ENCODE peak calls at places on chromosomes 16 and 17, in five cellular contexts. One of them, this sample, is unnamed. For H3K27me3, the result is how much of the 10 kb centered on the place peaks cover.

GRCh38 chr16:88888057-88888777 is 21.8 kb upstream of the PABPN1L start:
- DNase-seq in WERI-Rb-1: no peak
- DNase-seq in H9: no peak
- DNase-seq in pancreas: no peak
- DNase-seq in heart right ventricle: no peak
- DNase-seq in this sample: no peak

GRCh38 chr17:28154242-28154641 is 111.8 kb downstream of the NLK start:
- DNase-seq in WERI-Rb-1: no peak
- DNase-seq in H9: no peak
- DNase-seq in pancreas: no peak
- DNase-seq in heart right ventricle: no peak
- DNase-seq in this sample: no peak

GRCh38 chr16:9096416-9096952 is 5.0 kb downstream of the HAPSTR1 start:
- DNase-seq in WERI-Rb-1: no peak
- DNase-seq in H9: no peak
- DNase-seq in pancreas: no peak
- DNase-seq in heart right ventricle: no peak
- DNase-seq in this sample: no peak

GRCh38 chr16:23691483-23692189 is 12.9 kb downstream of the PLK1 start:
- DNase-seq in WERI-Rb-1: no peak
- DNase-seq in H9: no peak
- DNase-seq in pancreas: no peak
- DNase-seq in heart right ventricle: no peak
- DNase-seq in this sample: no peak

GRCh38 chr17:28725166-28725659 is 820 bp downstream of the TLCD1 start:
- DNase-seq in WERI-Rb-1: peak
- DNase-seq in H9: peak
- DNase-seq in pancreas: peak
- DNase-seq in heart right ventricle: no peak
- DNase-seq in this sample: no peak

GRCh38 chr17:21043296-21044232 is 753 bp upstream of the USP22 start:
- DNase-seq in WERI-Rb-1: peak
- DNase-seq in H9: peak
- DNase-seq in pancreas: peak
- DNase-seq in heart right ventricle: peak
- DNase-seq in this sample: peak

GRCh38 chr16:19808061-19808621 is 76.5 kb downstream of the GPRC5B start:
- DNase-seq in WERI-Rb-1: no peak
- DNase-seq in H9: no peak
- DNase-seq in pancreas: peak
- DNase-seq in heart right ventricle: no peak
- DNase-seq in this sample: no peak

GRCh38 chr16:79943738-79944137 is 343.2 kb upstream of the MAF start:
- DNase-seq in WERI-Rb-1: no peak
- DNase-seq in H9: no peak
- DNase-seq in pancreas: no peak
- DNase-seq in heart right ventricle: no peak
- DNase-seq in this sample: no peak

GRCh38 chr17:48746916-48747444 is 18.4 kb upstream of the HOXB13 start:
- DNase-seq in WERI-Rb-1: no peak
- DNase-seq in H9: peak
- DNase-seq in pancreas: no peak
- DNase-seq in heart right ventricle: no peak
- DNase-seq in this sample: no peak

GRCh38 chr17:1107777-1108559 is 71.8 kb downstream of the ABR start:
- DNase-seq in WERI-Rb-1: peak
- DNase-seq in H9: peak
- DNase-seq in pancreas: no peak
- DNase-seq in heart right ventricle: peak
- DNase-seq in this sample: no peak

GRCh38 chr17:83162035-83162745 is 82.8 kb downstream of the METRNL start:
- DNase-seq in WERI-Rb-1: no peak
- DNase-seq in H9: no peak
- DNase-seq in pancreas: peak
- DNase-seq in heart right ventricle: no peak
- DNase-seq in this sample: no peak

GRCh38 chr16:81905277-81905676 is 106.0 kb downstream of the SDR42E1 start:
- DNase-seq in WERI-Rb-1: peak
- DNase-seq in H9: peak
- DNase-seq in pancreas: no peak
- DNase-seq in heart right ventricle: no peak
- DNase-seq in this sample: no peak

DNA sequence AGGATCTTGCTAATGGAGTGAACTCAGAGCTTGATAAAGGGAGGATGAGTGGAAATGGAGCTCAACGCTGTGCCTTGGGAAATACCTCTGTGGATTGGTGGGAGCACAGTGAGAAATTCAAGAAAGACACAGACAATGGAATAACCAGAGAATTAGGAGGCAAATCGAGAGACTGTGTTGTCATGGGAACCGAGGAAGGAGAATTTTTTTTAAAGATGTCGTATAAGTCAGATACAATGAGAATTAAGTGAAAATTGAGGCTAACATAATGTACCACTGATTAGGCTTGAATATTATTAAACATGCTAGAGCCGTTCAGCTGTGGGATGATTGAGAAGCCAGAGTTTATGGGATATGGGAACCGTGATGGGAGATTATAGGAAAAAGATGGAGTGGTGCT is 134.2 kb downstream of the PRKCA start:
- DNase-seq in WERI-Rb-1: no peak
- DNase-seq in H9: no peak
- DNase-seq in pancreas: no peak
- DNase-seq in heart right ventricle: no peak
- DNase-seq in this sample: no peak
- H3K27me3 ChIP-seq in WERI-Rb-1: under half
- H3K27me3 ChIP-seq in H9: under half
- H3K27me3 ChIP-seq in pancreas: under half
- H3K27me3 ChIP-seq in heart right ventricle: under half
- H3K27me3 ChIP-seq in this sample: under half

GRCh38 chr16:84530590-84530989 is 26.1 kb upstream of the MEAK7 start:
- DNase-seq in WERI-Rb-1: no peak
- DNase-seq in H9: no peak
- DNase-seq in pancreas: no peak
- DNase-seq in heart right ventricle: no peak
- DNase-seq in this sample: no peak

GRCh38 chr16:84529607-84530006 is 25.1 kb upstream of the MEAK7 start:
- DNase-seq in WERI-Rb-1: no peak
- DNase-seq in H9: no peak
- DNase-seq in pancreas: no peak
- DNase-seq in heart right ventricle: no peak
- DNase-seq in this sample: no peak

GRCh38 chr16:84534815-84535214 is 30.4 kb upstream of the MEAK7 start:
- DNase-seq in WERI-Rb-1: no peak
- DNase-seq in H9: no peak
- DNase-seq in pancreas: no peak
- DNase-seq in heart right ventricle: no peak
- DNase-seq in this sample: no peak

GRCh38 chr16:84532855-84533486 is 28.5 kb upstream of the MEAK7 start:
- DNase-seq in WERI-Rb-1: no peak
- DNase-seq in H9: no peak
- DNase-seq in pancreas: no peak
- DNase-seq in heart right ventricle: no peak
- DNase-seq in this sample: no peak

DNA sequence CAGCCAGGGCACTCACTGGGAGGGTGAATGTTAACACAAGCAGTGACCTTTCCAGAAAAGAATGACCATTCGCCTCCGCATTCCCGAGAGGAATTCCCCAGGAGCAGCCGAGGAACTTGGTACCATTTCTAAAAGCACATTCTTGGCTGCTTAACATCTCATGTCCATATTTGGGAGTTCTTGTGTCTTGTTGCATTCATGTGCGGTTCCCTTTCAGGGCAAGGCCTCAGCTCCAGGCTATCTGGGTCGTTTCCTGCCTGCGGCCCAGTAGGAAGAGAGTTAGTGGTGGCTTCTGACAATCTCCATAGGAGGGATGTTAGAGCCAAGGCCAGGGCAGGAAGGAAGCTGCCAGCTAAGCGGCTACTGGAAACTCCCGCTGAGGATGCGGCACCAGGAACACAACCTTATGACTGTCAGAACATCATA is 27.9 kb upstream of the MEAK7 start:
- DNase-seq in WERI-Rb-1: no peak
- DNase-seq in H9: peak
- DNase-seq in pancreas: peak
- DNase-seq in heart right ventricle: peak
- DNase-seq in this sample: no peak
- H3K27ac ChIP-seq in WERI-Rb-1: no peak
- H3K27ac ChIP-seq in H9: peak
- H3K27ac ChIP-seq in pancreas: no peak
- H3K27ac ChIP-seq in heart right ventricle: peak
- H3K27ac ChIP-seq in this sample: no peak

GRCh38 chr17:33290156-33290697 is 2.9 kb downstream of the ASIC2 start:
- DNase-seq in WERI-Rb-1: no peak
- DNase-seq in H9: no peak
- DNase-seq in pancreas: no peak
- DNase-seq in heart right ventricle: no peak
- DNase-seq in this sample: no peak

GRCh38 chr17:33287096-33287495 is 6.0 kb downstream of the ASIC2 start:
- DNase-seq in WERI-Rb-1: no peak
- DNase-seq in H9: no peak
- DNase-seq in pancreas: no peak
- DNase-seq in heart right ventricle: no peak
- DNase-seq in this sample: no peak

GRCh38 chr17:33292184-33292980 is 713 bp downstream of the ASIC2 start:
- DNase-seq in WERI-Rb-1: peak
- DNase-seq in H9: peak
- DNase-seq in pancreas: peak
- DNase-seq in heart right ventricle: peak
- DNase-seq in this sample: no peak

GRCh38 chr17:33291248-33292183 is 1.6 kb downstream of the ASIC2 start:
- DNase-seq in WERI-Rb-1: peak
- DNase-seq in H9: peak
- DNase-seq in pancreas: peak
- DNase-seq in heart right ventricle: peak
- DNase-seq in this sample: no peak

DNA sequence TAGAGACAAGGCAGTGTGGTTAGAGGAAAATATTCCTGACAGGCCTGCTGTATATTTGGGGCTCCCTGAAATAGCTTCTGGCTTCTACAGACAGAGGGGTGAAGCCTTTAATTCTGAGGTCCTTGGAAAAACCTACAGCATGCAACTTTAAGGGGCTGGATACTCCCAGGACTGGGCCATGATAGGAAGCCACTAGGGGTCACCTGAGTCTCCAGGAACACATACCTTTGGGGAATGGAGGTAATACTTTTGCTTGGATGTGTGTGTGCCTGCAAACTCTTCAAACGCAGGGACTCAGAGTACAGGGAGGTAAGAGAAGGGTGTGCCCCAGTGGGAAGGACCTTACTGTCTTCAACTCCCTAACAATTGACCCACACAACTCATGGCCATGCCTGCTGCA is 4.1 kb downstream of the ASIC2 start:
- DNase-seq in WERI-Rb-1: peak
- DNase-seq in H9: peak
- DNase-seq in pancreas: no peak
- DNase-seq in heart right ventricle: no peak
- DNase-seq in this sample: no peak
- H3K27me3 ChIP-seq in WERI-Rb-1: under half
- H3K27me3 ChIP-seq in H9: under half
- H3K27me3 ChIP-seq in pancreas: under half
- H3K27me3 ChIP-seq in heart right ventricle: half or more
- H3K27me3 ChIP-seq in this sample: under half

GRCh38 chr17:18356624-18357023 is 6.7 kb downstream of the SHMT1 start:
- DNase-seq in WERI-Rb-1: no peak
- DNase-seq in H9: no peak
- DNase-seq in pancreas: no peak
- DNase-seq in heart right ventricle: no peak
- DNase-seq in this sample: no peak
- H3K27ac ChIP-seq in WERI-Rb-1: no peak
- H3K27ac ChIP-seq in H9: no peak
- H3K27ac ChIP-seq in pancreas: peak
- H3K27ac ChIP-seq in heart right ventricle: no peak
- H3K27ac ChIP-seq in this sample: no peak